ENCODE peak calls at places on chromosomes 6 and 20, in eight cellular contexts. One of them, this sample, is unnamed.

GRCh38 chr6:3869632-3870527 is 20.7 kb downstream of the FAM50B start:
- DNase-seq in NCI-H748 treated with DMSO at 0.1 percent for 48 hours: no peak
- DNase-seq in stimulated activated CD4-positive, alpha-beta T cell treated with anti-CD3 and anti-CD28 coated beads, Interleukin-4, amount 100 ng/mL, for 1 hour: peak
- DNase-seq in type B pancreatic cell: no peak
- DNase-seq in fibroblast of pulmonary artery: no peak
- DNase-seq in T-helper 1 cell: no peak
- DNase-seq in OCI-M1: no peak
- DNase-seq in stimulated activated naive CD8-positive, alpha-beta T cell treated with anti-CD3 and anti-CD28 coated beads, Interleukin-15, Interleukin-2, amounts not matched to agents 100 U/mL and 50 U/mL, for 24 hours: no peak
- DNase-seq in this sample: no peak

GRCh38 chr20:43914697-43915208 is at the start of gene TOX2:
- DNase-seq in NCI-H748 treated with DMSO at 0.1 percent for 48 hours: no peak
- DNase-seq in stimulated activated CD4-positive, alpha-beta T cell treated with anti-CD3 and anti-CD28 coated beads, Interleukin-4, amount 100 ng/mL, for 1 hour: peak
- DNase-seq in type B pancreatic cell: peak
- DNase-seq in fibroblast of pulmonary artery: peak
- DNase-seq in T-helper 1 cell: no peak
- DNase-seq in OCI-M1: no peak
- DNase-seq in stimulated activated naive CD8-positive, alpha-beta T cell treated with anti-CD3 and anti-CD28 coated beads, Interleukin-15, Interleukin-2, amounts not matched to agents 100 U/mL and 50 U/mL, for 24 hours: peak
- DNase-seq in this sample: peak

GRCh38 chr20:19115581-19115980 is 96.9 kb upstream of the SLC24A3 start:
- DNase-seq in NCI-H748 treated with DMSO at 0.1 percent for 48 hours: no peak
- DNase-seq in stimulated activated CD4-positive, alpha-beta T cell treated with anti-CD3 and anti-CD28 coated beads, Interleukin-4, amount 100 ng/mL, for 1 hour: no peak
- DNase-seq in type B pancreatic cell: no peak
- DNase-seq in fibroblast of pulmonary artery: no peak
- DNase-seq in T-helper 1 cell: no peak
- DNase-seq in OCI-M1: no peak
- DNase-seq in stimulated activated naive CD8-positive, alpha-beta T cell treated with anti-CD3 and anti-CD28 coated beads, Interleukin-15, Interleukin-2, amounts not matched to agents 100 U/mL and 50 U/mL, for 24 hours: no peak
- DNase-seq in this sample: no peak

GRCh38 chr20:4998160-4998651 is 3.1 kb downstream of the SLC23A2 start:
- DNase-seq in NCI-H748 treated with DMSO at 0.1 percent for 48 hours: no peak
- DNase-seq in stimulated activated CD4-positive, alpha-beta T cell treated with anti-CD3 and anti-CD28 coated beads, Interleukin-4, amount 100 ng/mL, for 1 hour: no peak
- DNase-seq in type B pancreatic cell: no peak
- DNase-seq in fibroblast of pulmonary artery: no peak
- DNase-seq in T-helper 1 cell: no peak
- DNase-seq in OCI-M1: no peak
- DNase-seq in stimulated activated naive CD8-positive, alpha-beta T cell treated with anti-CD3 and anti-CD28 coated beads, Interleukin-15, Interleukin-2, amounts not matched to agents 100 U/mL and 50 U/mL, for 24 hours: no peak
- DNase-seq in this sample: no peak

GRCh38 chr6:166924531-166924930 is 31.8 kb downstream of the RNASET2 start:
- DNase-seq in NCI-H748 treated with DMSO at 0.1 percent for 48 hours: no peak
- DNase-seq in stimulated activated CD4-positive, alpha-beta T cell treated with anti-CD3 and anti-CD28 coated beads, Interleukin-4, amount 100 ng/mL, for 1 hour: no peak
- DNase-seq in type B pancreatic cell: no peak
- DNase-seq in fibroblast of pulmonary artery: no peak
- DNase-seq in T-helper 1 cell: no peak
- DNase-seq in OCI-M1: no peak
- DNase-seq in stimulated activated naive CD8-positive, alpha-beta T cell treated with anti-CD3 and anti-CD28 coated beads, Interleukin-15, Interleukin-2, amounts not matched to agents 100 U/mL and 50 U/mL, for 24 hours: no peak
- DNase-seq in this sample: no peak

GRCh38 chr6:169169375-169169774 is 84.3 kb downstream of the THBS2 start:
- DNase-seq in NCI-H748 treated with DMSO at 0.1 percent for 48 hours: no peak
- DNase-seq in stimulated activated CD4-positive, alpha-beta T cell treated with anti-CD3 and anti-CD28 coated beads, Interleukin-4, amount 100 ng/mL, for 1 hour: no peak
- DNase-seq in type B pancreatic cell: no peak
- DNase-seq in fibroblast of pulmonary artery: peak
- DNase-seq in T-helper 1 cell: no peak
- DNase-seq in OCI-M1: no peak
- DNase-seq in stimulated activated naive CD8-positive, alpha-beta T cell treated with anti-CD3 and anti-CD28 coated beads, Interleukin-15, Interleukin-2, amounts not matched to agents 100 U/mL and 50 U/mL, for 24 hours: no peak
- DNase-seq in this sample: no peak

GRCh38 chr20:41406307-41406706 is 39.7 kb upstream of the EMILIN3 start:
- DNase-seq in NCI-H748 treated with DMSO at 0.1 percent for 48 hours: no peak
- DNase-seq in stimulated activated CD4-positive, alpha-beta T cell treated with anti-CD3 and anti-CD28 coated beads, Interleukin-4, amount 100 ng/mL, for 1 hour: no peak
- DNase-seq in type B pancreatic cell: no peak
- DNase-seq in fibroblast of pulmonary artery: no peak
- DNase-seq in T-helper 1 cell: no peak
- DNase-seq in OCI-M1: no peak
- DNase-seq in stimulated activated naive CD8-positive, alpha-beta T cell treated with anti-CD3 and anti-CD28 coated beads, Interleukin-15, Interleukin-2, amounts not matched to agents 100 U/mL and 50 U/mL, for 24 hours: no peak
- DNase-seq in this sample: no peak

GRCh38 chr6:159892053-159892452 is 1.3 kb downstream of the MAS1 start:
- DNase-seq in NCI-H748 treated with DMSO at 0.1 percent for 48 hours: no peak
- DNase-seq in stimulated activated CD4-positive, alpha-beta T cell treated with anti-CD3 and anti-CD28 coated beads, Interleukin-4, amount 100 ng/mL, for 1 hour: no peak
- DNase-seq in type B pancreatic cell: no peak
- DNase-seq in fibroblast of pulmonary artery: no peak
- DNase-seq in T-helper 1 cell: no peak
- DNase-seq in OCI-M1: no peak
- DNase-seq in stimulated activated naive CD8-positive, alpha-beta T cell treated with anti-CD3 and anti-CD28 coated beads, Interleukin-15, Interleukin-2, amounts not matched to agents 100 U/mL and 50 U/mL, for 24 hours: no peak
- DNase-seq in this sample: no peak

GRCh38 chr6:66096679-66097078 is 389.7 kb upstream of the EYS start:
- DNase-seq in NCI-H748 treated with DMSO at 0.1 percent for 48 hours: no peak
- DNase-seq in stimulated activated CD4-positive, alpha-beta T cell treated with anti-CD3 and anti-CD28 coated beads, Interleukin-4, amount 100 ng/mL, for 1 hour: no peak
- DNase-seq in type B pancreatic cell: no peak
- DNase-seq in fibroblast of pulmonary artery: no peak
- DNase-seq in T-helper 1 cell: no peak
- DNase-seq in OCI-M1: no peak
- DNase-seq in stimulated activated naive CD8-positive, alpha-beta T cell treated with anti-CD3 and anti-CD28 coated beads, Interleukin-15, Interleukin-2, amounts not matched to agents 100 U/mL and 50 U/mL, for 24 hours: no peak
- DNase-seq in this sample: no peak

GRCh38 chr6:63787021-63787420 is 151.4 kb downstream of the PHF3 start:
- DNase-seq in NCI-H748 treated with DMSO at 0.1 percent for 48 hours: no peak
- DNase-seq in stimulated activated CD4-positive, alpha-beta T cell treated with anti-CD3 and anti-CD28 coated beads, Interleukin-4, amount 100 ng/mL, for 1 hour: no peak
- DNase-seq in type B pancreatic cell: no peak
- DNase-seq in fibroblast of pulmonary artery: peak
- DNase-seq in T-helper 1 cell: no peak
- DNase-seq in OCI-M1: no peak
- DNase-seq in stimulated activated naive CD8-positive, alpha-beta T cell treated with anti-CD3 and anti-CD28 coated beads, Interleukin-15, Interleukin-2, amounts not matched to agents 100 U/mL and 50 U/mL, for 24 hours: no peak
- DNase-seq in this sample: no peak

GRCh38 chr20:3165473-3166337 is 6.0 kb upstream of the FASTKD5 start:
- DNase-seq in NCI-H748 treated with DMSO at 0.1 percent for 48 hours: no peak
- DNase-seq in stimulated activated CD4-positive, alpha-beta T cell treated with anti-CD3 and anti-CD28 coated beads, Interleukin-4, amount 100 ng/mL, for 1 hour: no peak
- DNase-seq in type B pancreatic cell: no peak
- DNase-seq in fibroblast of pulmonary artery: peak
- DNase-seq in T-helper 1 cell: no peak
- DNase-seq in OCI-M1: no peak
- DNase-seq in stimulated activated naive CD8-positive, alpha-beta T cell treated with anti-CD3 and anti-CD28 coated beads, Interleukin-15, Interleukin-2, amounts not matched to agents 100 U/mL and 50 U/mL, for 24 hours: no peak
- DNase-seq in this sample: no peak

GRCh38 chr6:145247677-145248419 is 487.5 kb downstream of the EPM2A start:
- DNase-seq in NCI-H748 treated with DMSO at 0.1 percent for 48 hours: no peak
- DNase-seq in stimulated activated CD4-positive, alpha-beta T cell treated with anti-CD3 and anti-CD28 coated beads, Interleukin-4, amount 100 ng/mL, for 1 hour: no peak
- DNase-seq in type B pancreatic cell: no peak
- DNase-seq in fibroblast of pulmonary artery: peak
- DNase-seq in T-helper 1 cell: no peak
- DNase-seq in OCI-M1: peak
- DNase-seq in stimulated activated naive CD8-positive, alpha-beta T cell treated with anti-CD3 and anti-CD28 coated beads, Interleukin-15, Interleukin-2, amounts not matched to agents 100 U/mL and 50 U/mL, for 24 hours: no peak
- DNase-seq in this sample: no peak

GRCh38 chr6:84242265-84242664 is 14.8 kb upstream of the CEP162 start:
- DNase-seq in NCI-H748 treated with DMSO at 0.1 percent for 48 hours: no peak
- DNase-seq in stimulated activated CD4-positive, alpha-beta T cell treated with anti-CD3 and anti-CD28 coated beads, Interleukin-4, amount 100 ng/mL, for 1 hour: no peak
- DNase-seq in type B pancreatic cell: no peak
- DNase-seq in fibroblast of pulmonary artery: no peak
- DNase-seq in T-helper 1 cell: no peak
- DNase-seq in OCI-M1: no peak
- DNase-seq in stimulated activated naive CD8-positive, alpha-beta T cell treated with anti-CD3 and anti-CD28 coated beads, Interleukin-15, Interleukin-2, amounts not matched to agents 100 U/mL and 50 U/mL, for 24 hours: no peak
- DNase-seq in this sample: no peak

GRCh38 chr20:17503501-17504325 is 27.5 kb downstream of the BFSP1 start:
- DNase-seq in NCI-H748 treated with DMSO at 0.1 percent for 48 hours: no peak
- DNase-seq in stimulated activated CD4-positive, alpha-beta T cell treated with anti-CD3 and anti-CD28 coated beads, Interleukin-4, amount 100 ng/mL, for 1 hour: no peak
- DNase-seq in type B pancreatic cell: no peak
- DNase-seq in fibroblast of pulmonary artery: no peak
- DNase-seq in T-helper 1 cell: no peak
- DNase-seq in OCI-M1: no peak
- DNase-seq in stimulated activated naive CD8-positive, alpha-beta T cell treated with anti-CD3 and anti-CD28 coated beads, Interleukin-15, Interleukin-2, amounts not matched to agents 100 U/mL and 50 U/mL, for 24 hours: no peak
- DNase-seq in this sample: no peak

GRCh38 chr6:24836116-24836515 is 37.4 kb upstream of the ARMH2 start:
- DNase-seq in NCI-H748 treated with DMSO at 0.1 percent for 48 hours: no peak
- DNase-seq in stimulated activated CD4-positive, alpha-beta T cell treated with anti-CD3 and anti-CD28 coated beads, Interleukin-4, amount 100 ng/mL, for 1 hour: no peak
- DNase-seq in type B pancreatic cell: no peak
- DNase-seq in fibroblast of pulmonary artery: peak
- DNase-seq in T-helper 1 cell: no peak
- DNase-seq in OCI-M1: no peak
- DNase-seq in stimulated activated naive CD8-positive, alpha-beta T cell treated with anti-CD3 and anti-CD28 coated beads, Interleukin-15, Interleukin-2, amounts not matched to agents 100 U/mL and 50 U/mL, for 24 hours: no peak
- DNase-seq in this sample: no peak

GRCh38 chr6:155079985-155080452 is 84.9 kb downstream of the TIAM2 start:
- DNase-seq in NCI-H748 treated with DMSO at 0.1 percent for 48 hours: no peak
- DNase-seq in stimulated activated CD4-positive, alpha-beta T cell treated with anti-CD3 and anti-CD28 coated beads, Interleukin-4, amount 100 ng/mL, for 1 hour: no peak
- DNase-seq in type B pancreatic cell: no peak
- DNase-seq in fibroblast of pulmonary artery: no peak
- DNase-seq in T-helper 1 cell: no peak
- DNase-seq in OCI-M1: peak
- DNase-seq in stimulated activated naive CD8-positive, alpha-beta T cell treated with anti-CD3 and anti-CD28 coated beads, Interleukin-15, Interleukin-2, amounts not matched to agents 100 U/mL and 50 U/mL, for 24 hours: peak
- DNase-seq in this sample: no peak

GRCh38 chr6:119303164-119303887 is 46.2 kb downstream of the MAN1A1 start:
- DNase-seq in NCI-H748 treated with DMSO at 0.1 percent for 48 hours: no peak
- DNase-seq in stimulated activated CD4-positive, alpha-beta T cell treated with anti-CD3 and anti-CD28 coated beads, Interleukin-4, amount 100 ng/mL, for 1 hour: no peak
- DNase-seq in type B pancreatic cell: no peak
- DNase-seq in fibroblast of pulmonary artery: no peak
- DNase-seq in T-helper 1 cell: no peak
- DNase-seq in OCI-M1: no peak
- DNase-seq in stimulated activated naive CD8-positive, alpha-beta T cell treated with anti-CD3 and anti-CD28 coated beads, Interleukin-15, Interleukin-2, amounts not matched to agents 100 U/mL and 50 U/mL, for 24 hours: no peak
- DNase-seq in this sample: no peak

GRCh38 chr6:27873101-27874030 is 38.8 kb downstream of the OR2B2 start:
- DNase-seq in NCI-H748 treated with DMSO at 0.1 percent for 48 hours: peak
- DNase-seq in stimulated activated CD4-positive, alpha-beta T cell treated with anti-CD3 and anti-CD28 coated beads, Interleukin-4, amount 100 ng/mL, for 1 hour: peak
- DNase-seq in type B pancreatic cell: peak
- DNase-seq in fibroblast of pulmonary artery: peak
- DNase-seq in T-helper 1 cell: peak
- DNase-seq in OCI-M1: peak
- DNase-seq in stimulated activated naive CD8-positive, alpha-beta T cell treated with anti-CD3 and anti-CD28 coated beads, Interleukin-15, Interleukin-2, amounts not matched to agents 100 U/mL and 50 U/mL, for 24 hours: peak
- DNase-seq in this sample: no peak

GRCh38 chr20:5569021-5569420 is 181.2 kb upstream of the SHLD1 start:
- DNase-seq in NCI-H748 treated with DMSO at 0.1 percent for 48 hours: peak
- DNase-seq in stimulated activated CD4-positive, alpha-beta T cell treated with anti-CD3 and anti-CD28 coated beads, Interleukin-4, amount 100 ng/mL, for 1 hour: peak
- DNase-seq in type B pancreatic cell: no peak
- DNase-seq in fibroblast of pulmonary artery: peak
- DNase-seq in T-helper 1 cell: peak
- DNase-seq in OCI-M1: peak
- DNase-seq in stimulated activated naive CD8-positive, alpha-beta T cell treated with anti-CD3 and anti-CD28 coated beads, Interleukin-15, Interleukin-2, amounts not matched to agents 100 U/mL and 50 U/mL, for 24 hours: peak
- DNase-seq in this sample: peak

GRCh38 chr6:133130863-133131262 is 110.3 kb upstream of the EYA4 start:
- DNase-seq in NCI-H748 treated with DMSO at 0.1 percent for 48 hours: no peak
- DNase-seq in stimulated activated CD4-positive, alpha-beta T cell treated with anti-CD3 and anti-CD28 coated beads, Interleukin-4, amount 100 ng/mL, for 1 hour: no peak
- DNase-seq in type B pancreatic cell: no peak
- DNase-seq in fibroblast of pulmonary artery: peak
- DNase-seq in T-helper 1 cell: no peak
- DNase-seq in OCI-M1: no peak
- DNase-seq in stimulated activated naive CD8-positive, alpha-beta T cell treated with anti-CD3 and anti-CD28 coated beads, Interleukin-15, Interleukin-2, amounts not matched to agents 100 U/mL and 50 U/mL, for 24 hours: no peak
- DNase-seq in this sample: no peak

GRCh38 chr6:36345681-36346417 is 9.2 kb upstream of the BNIP5 start:
- DNase-seq in NCI-H748 treated with DMSO at 0.1 percent for 48 hours: no peak
- DNase-seq in stimulated activated CD4-positive, alpha-beta T cell treated with anti-CD3 and anti-CD28 coated beads, Interleukin-4, amount 100 ng/mL, for 1 hour: no peak
- DNase-seq in type B pancreatic cell: no peak
- DNase-seq in fibroblast of pulmonary artery: peak
- DNase-seq in T-helper 1 cell: no peak
- DNase-seq in OCI-M1: peak
- DNase-seq in stimulated activated naive CD8-positive, alpha-beta T cell treated with anti-CD3 and anti-CD28 coated beads, Interleukin-15, Interleukin-2, amounts not matched to agents 100 U/mL and 50 U/mL, for 24 hours: no peak
- DNase-seq in this sample: no peak

GRCh38 chr6:39167866-39168625 is 53.1 kb upstream of the SAYSD1 start:
- DNase-seq in NCI-H748 treated with DMSO at 0.1 percent for 48 hours: no peak
- DNase-seq in stimulated activated CD4-positive, alpha-beta T cell treated with anti-CD3 and anti-CD28 coated beads, Interleukin-4, amount 100 ng/mL, for 1 hour: no peak
- DNase-seq in type B pancreatic cell: no peak
- DNase-seq in fibroblast of pulmonary artery: no peak
- DNase-seq in T-helper 1 cell: no peak
- DNase-seq in OCI-M1: no peak
- DNase-seq in stimulated activated naive CD8-positive, alpha-beta T cell treated with anti-CD3 and anti-CD28 coated beads, Interleukin-15, Interleukin-2, amounts not matched to agents 100 U/mL and 50 U/mL, for 24 hours: no peak
- DNase-seq in this sample: no peak

GRCh38 chr6:30981942-30982772 is 1.4 kb upstream of the MUC21 start:
- DNase-seq in NCI-H748 treated with DMSO at 0.1 percent for 48 hours: peak
- DNase-seq in stimulated activated CD4-positive, alpha-beta T cell treated with anti-CD3 and anti-CD28 coated beads, Interleukin-4, amount 100 ng/mL, for 1 hour: no peak
- DNase-seq in type B pancreatic cell: no peak
- DNase-seq in fibroblast of pulmonary artery: peak
- DNase-seq in T-helper 1 cell: no peak
- DNase-seq in OCI-M1: peak
- DNase-seq in stimulated activated naive CD8-positive, alpha-beta T cell treated with anti-CD3 and anti-CD28 coated beads, Interleukin-15, Interleukin-2, amounts not matched to agents 100 U/mL and 50 U/mL, for 24 hours: no peak
- DNase-seq in this sample: no peak

GRCh38 chr20:38073307-38074010 is 39.9 kb downstream of the RPRD1B start:
- DNase-seq in NCI-H748 treated with DMSO at 0.1 percent for 48 hours: peak
- DNase-seq in stimulated activated CD4-positive, alpha-beta T cell treated with anti-CD3 and anti-CD28 coated beads, Interleukin-4, amount 100 ng/mL, for 1 hour: no peak
- DNase-seq in type B pancreatic cell: no peak
- DNase-seq in fibroblast of pulmonary artery: peak
- DNase-seq in T-helper 1 cell: no peak
- DNase-seq in OCI-M1: peak
- DNase-seq in stimulated activated naive CD8-positive, alpha-beta T cell treated with anti-CD3 and anti-CD28 coated beads, Interleukin-15, Interleukin-2, amounts not matched to agents 100 U/mL and 50 U/mL, for 24 hours: peak
- DNase-seq in this sample: no peak

GRCh38 chr6:19535351-19535750 is 301.8 kb upstream of the ID4 start:
- DNase-seq in NCI-H748 treated with DMSO at 0.1 percent for 48 hours: no peak
- DNase-seq in stimulated activated CD4-positive, alpha-beta T cell treated with anti-CD3 and anti-CD28 coated beads, Interleukin-4, amount 100 ng/mL, for 1 hour: no peak
- DNase-seq in type B pancreatic cell: no peak
- DNase-seq in fibroblast of pulmonary artery: no peak
- DNase-seq in T-helper 1 cell: no peak
- DNase-seq in OCI-M1: no peak
- DNase-seq in stimulated activated naive CD8-positive, alpha-beta T cell treated with anti-CD3 and anti-CD28 coated beads, Interleukin-15, Interleukin-2, amounts not matched to agents 100 U/mL and 50 U/mL, for 24 hours: no peak
- DNase-seq in this sample: no peak

GRCh38 chr6:34170341-34170740 is 24.5 kb upstream of the GRM4 start:
- DNase-seq in NCI-H748 treated with DMSO at 0.1 percent for 48 hours: no peak
- DNase-seq in stimulated activated CD4-positive, alpha-beta T cell treated with anti-CD3 and anti-CD28 coated beads, Interleukin-4, amount 100 ng/mL, for 1 hour: no peak
- DNase-seq in type B pancreatic cell: no peak
- DNase-seq in fibroblast of pulmonary artery: no peak
- DNase-seq in T-helper 1 cell: no peak
- DNase-seq in OCI-M1: no peak
- DNase-seq in stimulated activated naive CD8-positive, alpha-beta T cell treated with anti-CD3 and anti-CD28 coated beads, Interleukin-15, Interleukin-2, amounts not matched to agents 100 U/mL and 50 U/mL, for 24 hours: no peak
- DNase-seq in this sample: no peak

GRCh38 chr6:4270001-4270400 is 134.6 kb upstream of the ECI2 start:
- DNase-seq in NCI-H748 treated with DMSO at 0.1 percent for 48 hours: no peak
- DNase-seq in stimulated activated CD4-positive, alpha-beta T cell treated with anti-CD3 and anti-CD28 coated beads, Interleukin-4, amount 100 ng/mL, for 1 hour: no peak
- DNase-seq in type B pancreatic cell: no peak
- DNase-seq in fibroblast of pulmonary artery: no peak
- DNase-seq in T-helper 1 cell: no peak
- DNase-seq in OCI-M1: no peak
- DNase-seq in stimulated activated naive CD8-positive, alpha-beta T cell treated with anti-CD3 and anti-CD28 coated beads, Interleukin-15, Interleukin-2, amounts not matched to agents 100 U/mL and 50 U/mL, for 24 hours: no peak
- DNase-seq in this sample: no peak

GRCh38 chr6:13354331-13355042 is 26.1 kb upstream of the TBC1D7 start:
- DNase-seq in NCI-H748 treated with DMSO at 0.1 percent for 48 hours: no peak
- DNase-seq in stimulated activated CD4-positive, alpha-beta T cell treated with anti-CD3 and anti-CD28 coated beads, Interleukin-4, amount 100 ng/mL, for 1 hour: no peak
- DNase-seq in type B pancreatic cell: no peak
- DNase-seq in fibroblast of pulmonary artery: peak
- DNase-seq in T-helper 1 cell: no peak
- DNase-seq in OCI-M1: peak
- DNase-seq in stimulated activated naive CD8-positive, alpha-beta T cell treated with anti-CD3 and anti-CD28 coated beads, Interleukin-15, Interleukin-2, amounts not matched to agents 100 U/mL and 50 U/mL, for 24 hours: no peak
- DNase-seq in this sample: no peak